ENCODE peak calls at places on chromosome 3, in four cellular contexts. One of them, this sample, is unnamed.

GRCh38 chr3:42655331-42655888 is 1.9 kb downstream of the ZBTB47 start:
- DNase-seq in lung: no peak
- DNase-seq in activated T-cell treated with anti-CD3 and anti-CD28 coated beads, Interleukin-2, amount 50 U/mL, for 1 hour: peak
- DNase-seq in NCI-H1092: no peak
- DNase-seq in this sample: peak

GRCh38 chr3:19931180-19931692 is 2.8 kb downstream of the EFHB start:
- DNase-seq in activated T-cell treated with anti-CD3 and anti-CD28 coated beads, Interleukin-2, amount 50 U/mL, for 1 hour: no peak
- DNase-seq in NCI-H1092: no peak
- DNase-seq in lung: no peak
- DNase-seq in this sample: peak

GRCh38 chr3:1079641-1080040 is 13.2 kb upstream of the CNTN6 start:
- DNase-seq in NCI-H1092: no peak
- DNase-seq in lung: no peak
- DNase-seq in activated T-cell treated with anti-CD3 and anti-CD28 coated beads, Interleukin-2, amount 50 U/mL, for 1 hour: no peak
- DNase-seq in this sample: no peak

GRCh38 chr3:46222435-46223161 is 14.5 kb upstream of the CCR1 start:
- DNase-seq in activated T-cell treated with anti-CD3 and anti-CD28 coated beads, Interleukin-2, amount 50 U/mL, for 1 hour: no peak
- DNase-seq in NCI-H1092: no peak
- DNase-seq in lung: no peak
- DNase-seq in this sample: no peak

GRCh38 chr3:28476194-28476593 is 127.6 kb upstream of the AZI2 start:
- DNase-seq in NCI-H1092: peak
- DNase-seq in lung: no peak
- DNase-seq in activated T-cell treated with anti-CD3 and anti-CD28 coated beads, Interleukin-2, amount 50 U/mL, for 1 hour: no peak
- DNase-seq in this sample: peak

GRCh38 chr3:12159227-12159601 is 502 bp upstream of the TIMP4 start:
- DNase-seq in NCI-H1092: peak
- DNase-seq in activated T-cell treated with anti-CD3 and anti-CD28 coated beads, Interleukin-2, amount 50 U/mL, for 1 hour: no peak
- DNase-seq in lung: no peak
- DNase-seq in this sample: no peak

GRCh38 chr3:52372822-52373504 is 56.8 kb downstream of the DNAH1 start:
- DNase-seq in activated T-cell treated with anti-CD3 and anti-CD28 coated beads, Interleukin-2, amount 50 U/mL, for 1 hour: peak
- DNase-seq in lung: peak
- DNase-seq in NCI-H1092: no peak
- DNase-seq in this sample: peak

GRCh38 chr3:172519740-172520139 is 3.5 kb downstream of the TNFSF10 start:
- DNase-seq in lung: no peak
- DNase-seq in NCI-H1092: no peak
- DNase-seq in activated T-cell treated with anti-CD3 and anti-CD28 coated beads, Interleukin-2, amount 50 U/mL, for 1 hour: no peak
- DNase-seq in this sample: no peak

GRCh38 chr3:113124256-113124830 is 87.0 kb upstream of the BOC start:
- DNase-seq in NCI-H1092: no peak
- DNase-seq in lung: no peak
- DNase-seq in activated T-cell treated with anti-CD3 and anti-CD28 coated beads, Interleukin-2, amount 50 U/mL, for 1 hour: no peak
- DNase-seq in this sample: no peak

GRCh38 chr3:97278506-97278905 is 464.1 kb downstream of the EPHA6 start:
- DNase-seq in activated T-cell treated with anti-CD3 and anti-CD28 coated beads, Interleukin-2, amount 50 U/mL, for 1 hour: no peak
- DNase-seq in lung: no peak
- DNase-seq in NCI-H1092: no peak
- DNase-seq in this sample: no peak

GRCh38 chr3:158456114-158456513 is 114.9 kb upstream of the MLF1 start:
- DNase-seq in activated T-cell treated with anti-CD3 and anti-CD28 coated beads, Interleukin-2, amount 50 U/mL, for 1 hour: no peak
- DNase-seq in lung: no peak
- DNase-seq in NCI-H1092: no peak
- DNase-seq in this sample: no peak

GRCh38 chr3:195699148-195699771 is 21.5 kb upstream of the MUC20 start:
- DNase-seq in activated T-cell treated with anti-CD3 and anti-CD28 coated beads, Interleukin-2, amount 50 U/mL, for 1 hour: no peak
- DNase-seq in NCI-H1092: no peak
- DNase-seq in lung: no peak
- DNase-seq in this sample: peak

GRCh38 chr3:158791259-158791920 is 10.5 kb upstream of the MFSD1 start:
- DNase-seq in lung: no peak
- DNase-seq in activated T-cell treated with anti-CD3 and anti-CD28 coated beads, Interleukin-2, amount 50 U/mL, for 1 hour: no peak
- DNase-seq in NCI-H1092: peak
- DNase-seq in this sample: peak

GRCh38 chr3:111989061-111989678 is 9.6 kb upstream of the TAGLN3 start:
- DNase-seq in activated T-cell treated with anti-CD3 and anti-CD28 coated beads, Interleukin-2, amount 50 U/mL, for 1 hour: no peak
- DNase-seq in NCI-H1092: peak
- DNase-seq in lung: no peak
- DNase-seq in this sample: peak

GRCh38 chr3:73043414-73043813 is 18.0 kb upstream of the EBLN2 start:
- DNase-seq in activated T-cell treated with anti-CD3 and anti-CD28 coated beads, Interleukin-2, amount 50 U/mL, for 1 hour: no peak
- DNase-seq in lung: no peak
- DNase-seq in NCI-H1092: no peak
- DNase-seq in this sample: no peak

GRCh38 chr3:61569856-61570255 is 8.5 kb downstream of the PTPRG start:
- DNase-seq in NCI-H1092: no peak
- DNase-seq in activated T-cell treated with anti-CD3 and anti-CD28 coated beads, Interleukin-2, amount 50 U/mL, for 1 hour: no peak
- DNase-seq in lung: no peak
- DNase-seq in this sample: no peak

GRCh38 chr3:170033489-170033888 is 4.3 kb upstream of the GPR160 start:
- DNase-seq in lung: no peak
- DNase-seq in activated T-cell treated with anti-CD3 and anti-CD28 coated beads, Interleukin-2, amount 50 U/mL, for 1 hour: peak
- DNase-seq in NCI-H1092: no peak
- DNase-seq in this sample: no peak

GRCh38 chr3:102132370-102132769 is 283.1 kb downstream of the NFKBIZ start:
- DNase-seq in lung: no peak
- DNase-seq in activated T-cell treated with anti-CD3 and anti-CD28 coated beads, Interleukin-2, amount 50 U/mL, for 1 hour: no peak
- DNase-seq in NCI-H1092: no peak
- DNase-seq in this sample: no peak

GRCh38 chr3:104165866-104166265 is 1200.8 kb upstream of the ALCAM start:
- DNase-seq in activated T-cell treated with anti-CD3 and anti-CD28 coated beads, Interleukin-2, amount 50 U/mL, for 1 hour: no peak
- DNase-seq in lung: no peak
- DNase-seq in NCI-H1092: no peak
- DNase-seq in this sample: no peak

GRCh38 chr3:102174832-102175374 is 259.9 kb upstream of the ZPLD1 start:
- DNase-seq in lung: no peak
- DNase-seq in NCI-H1092: no peak
- DNase-seq in activated T-cell treated with anti-CD3 and anti-CD28 coated beads, Interleukin-2, amount 50 U/mL, for 1 hour: no peak
- DNase-seq in this sample: no peak

GRCh38 chr3:183485585-183485984 is 57.2 kb upstream of the MCF2L2 start:
- DNase-seq in lung: no peak
- DNase-seq in NCI-H1092: no peak
- DNase-seq in activated T-cell treated with anti-CD3 and anti-CD28 coated beads, Interleukin-2, amount 50 U/mL, for 1 hour: no peak
- DNase-seq in this sample: no peak

GRCh38 chr3:153127788-153128187 is 34.2 kb upstream of the RAP2B start:
- DNase-seq in NCI-H1092: no peak
- DNase-seq in lung: no peak
- DNase-seq in activated T-cell treated with anti-CD3 and anti-CD28 coated beads, Interleukin-2, amount 50 U/mL, for 1 hour: no peak
- DNase-seq in this sample: no peak

GRCh38 chr3:179852117-179852886 is 184.4 kb downstream of the PEX5L start:
- DNase-seq in lung: no peak
- DNase-seq in NCI-H1092: no peak
- DNase-seq in activated T-cell treated with anti-CD3 and anti-CD28 coated beads, Interleukin-2, amount 50 U/mL, for 1 hour: no peak
- DNase-seq in this sample: peak

GRCh38 chr3:197468866-197469382 is 86.8 kb downstream of the BDH1 start:
- DNase-seq in lung: no peak
- DNase-seq in NCI-H1092: no peak
- DNase-seq in activated T-cell treated with anti-CD3 and anti-CD28 coated beads, Interleukin-2, amount 50 U/mL, for 1 hour: no peak
- DNase-seq in this sample: no peak

GRCh38 chr3:35727179-35727578 is 87.9 kb downstream of the ARPP21 start:
- DNase-seq in lung: no peak
- DNase-seq in activated T-cell treated with anti-CD3 and anti-CD28 coated beads, Interleukin-2, amount 50 U/mL, for 1 hour: no peak
- DNase-seq in NCI-H1092: no peak
- DNase-seq in this sample: no peak

GRCh38 chr3:123090700-123091585 is 24.1 kb downstream of the PDIA5 start:
- DNase-seq in lung: no peak
- DNase-seq in activated T-cell treated with anti-CD3 and anti-CD28 coated beads, Interleukin-2, amount 50 U/mL, for 1 hour: no peak
- DNase-seq in NCI-H1092: peak
- DNase-seq in this sample: no peak

GRCh38 chr3:37910666-37911400 is 49.2 kb downstream of the CTDSPL start:
- DNase-seq in activated T-cell treated with anti-CD3 and anti-CD28 coated beads, Interleukin-2, amount 50 U/mL, for 1 hour: no peak
- DNase-seq in NCI-H1092: no peak
- DNase-seq in lung: no peak
- DNase-seq in this sample: no peak

GRCh38 chr3:151434151-151434890 is 26.5 kb downstream of the IGSF10 start:
- DNase-seq in activated T-cell treated with anti-CD3 and anti-CD28 coated beads, Interleukin-2, amount 50 U/mL, for 1 hour: no peak
- DNase-seq in NCI-H1092: no peak
- DNase-seq in lung: no peak
- DNase-seq in this sample: no peak

GRCh38 chr3:137285924-137286323 is 328.1 kb downstream of the IL20RB start:
- DNase-seq in NCI-H1092: no peak
- DNase-seq in activated T-cell treated with anti-CD3 and anti-CD28 coated beads, Interleukin-2, amount 50 U/mL, for 1 hour: no peak
- DNase-seq in lung: no peak
- DNase-seq in this sample: no peak

GRCh38 chr3:159169828-159170227 is 368.0 kb downstream of the MFSD1 start:
- DNase-seq in NCI-H1092: no peak
- DNase-seq in lung: no peak
- DNase-seq in activated T-cell treated with anti-CD3 and anti-CD28 coated beads, Interleukin-2, amount 50 U/mL, for 1 hour: no peak
- DNase-seq in this sample: no peak

GRCh38 chr3:13414040-13414729 is 5.9 kb downstream of the NUP210 start:
- DNase-seq in lung: peak
- DNase-seq in activated T-cell treated with anti-CD3 and anti-CD28 coated beads, Interleukin-2, amount 50 U/mL, for 1 hour: peak
- DNase-seq in NCI-H1092: no peak
- DNase-seq in this sample: peak

GRCh38 chr3:7875858-7876442 is 625.7 kb upstream of the LMCD1 start:
- DNase-seq in activated T-cell treated with anti-CD3 and anti-CD28 coated beads, Interleukin-2, amount 50 U/mL, for 1 hour: no peak
- DNase-seq in NCI-H1092: no peak
- DNase-seq in lung: no peak
- DNase-seq in this sample: no peak

This sample was measured in GM20000.